ENCODE peak calls at places on chromosomes 3 and 15, in six cellular contexts. M is AG10803; F is activated naive CD4-positive, alpha-beta T cell; S is NT2/D1; W is cardiac muscle cell; V is keratinocyte. C is an unnamed sample.
A peak's percentile ranks its signal among the peaks of the same experiment; 100 is the strongest.

GRCh38 chr3:58308728-58309127 is 2.4 kb downstream of the HTD2 start:
- DNase-seq in M (no peak), F (no peak), S (no peak), W (no peak), V (no peak), C (no peak)

GRCh38 chr3:175146258-175146657 is 287.1 kb downstream of the NAALADL2 start:
- DNase-seq in M (peak; percentile 34), F (no peak), S (no peak), W (no peak), V (no peak), C (no peak)

GRCh38 chr15:55588070-55588817 is at the start of gene PYGO1:
- DNase-seq in M (peak; percentile 63), F (peak; percentile 6), S (peak; percentile 40), W (peak; percentile 83), V (no peak), C (peak; percentile 19)

GRCh38 chr3:177330771-177331170 is 133.5 kb upstream of the TBL1XR1 start:
- DNase-seq in M (peak; percentile 66), F (no peak), S (no peak), W (no peak), V (no peak), C (no peak)

GRCh38 chr3:184345678-184346144 is 8.3 kb downstream of the FAM131A start:
- DNase-seq in M (peak; percentile 72), F (no peak), S (peak; percentile 66), W (peak; percentile 71), V (no peak), C (no peak)

GRCh38 chr3:153165211-153165815 is 3.3 kb downstream of the RAP2B start:
- DNase-seq in M (peak; percentile 26), F (no peak), S (no peak), W (no peak), V (no peak), C (no peak)

GRCh38 chr3:142968319-142968718 is 4.8 kb upstream of the PAQR9 start:
- DNase-seq in M (no peak), F (no peak), S (no peak), W (no peak), V (no peak), C (no peak)

GRCh38 chr15:77528290-77528967 is 104.3 kb downstream of the LINGO1 start:
- DNase-seq in M (no peak), F (no peak), S (no peak), W (no peak), V (no peak), C (no peak)

GRCh38 chr15:63019539-63020109 is 22.9 kb upstream of the TPM1 start:
- DNase-seq in M (peak; percentile 78), F (no peak), S (no peak), W (peak; percentile 77), V (peak; percentile 96), C (no peak)

GRCh38 chr3:50885491-50885890 is 210.8 kb downstream of the DOCK3 start:
- DNase-seq in M (no peak), F (no peak), S (no peak), W (peak; percentile 30), V (no peak), C (no peak)

GRCh38 chr3:24506966-24507775 is 12.5 kb upstream of the THRB start:
- DNase-seq in M (peak; percentile 67), F (no peak), S (no peak), W (no peak), V (no peak), C (no peak)

GRCh38 chr3:14194865-14195264 is 16.2 kb downstream of the LSM3 start:
- DNase-seq in M (no peak), F (no peak), S (no peak), W (no peak), V (no peak), C (no peak)

GRCh38 chr3:66439666-66440344 is 61.0 kb downstream of the LRIG1 start:
- DNase-seq in M (no peak), F (no peak), S (no peak), W (no peak), V (no peak), C (no peak)

GRCh38 chr3:17052348-17052747 is 167.6 kb downstream of the PLCL2 start:
- DNase-seq in M (no peak), F (no peak), S (no peak), W (no peak), V (no peak), C (no peak)

GRCh38 chr3:124202754-124203153 is 210.8 kb upstream of the ROPN1 start:
- DNase-seq in M (peak; percentile 54), F (no peak), S (no peak), W (peak; percentile 20), V (no peak), C (no peak)

GRCh38 chr3:57999423-58000115 is 8.7 kb upstream of the FLNB start:
- DNase-seq in M (no peak), F (no peak), S (no peak), W (no peak), V (no peak), C (no peak)

GRCh38 chr3:115148142-115148790 is 1.2 kb upstream of the ZBTB20 start:
- DNase-seq in M (peak; percentile 29), F (no peak), S (no peak), W (peak; percentile 6), V (no peak), C (no peak)

GRCh38 chr15:75533945-75534344 is 45.2 kb downstream of the PTPN9 start:
- DNase-seq in M (no peak), F (no peak), S (no peak), W (no peak), V (no peak), C (no peak)

GRCh38 chr3:170360916-170361315 is 3.4 kb downstream of the SKIL start:
- DNase-seq in M (no peak), F (no peak), S (no peak), W (no peak), V (no peak), C (no peak)

GRCh38 chr3:39178553-39178952 is 13.8 kb downstream of the XIRP1 start:
- DNase-seq in M (peak; percentile 42), F (no peak), S (no peak), W (no peak), V (no peak), C (no peak)

GRCh38 chr3:126205717-126206655 is 25.6 kb upstream of the ALDH1L1 start:
- DNase-seq in M (peak; percentile 40), F (no peak), S (no peak), W (no peak), V (no peak), C (no peak)

GRCh38 chr3:7112523-7113056 is 251.7 kb downstream of the GRM7 start:
- DNase-seq in M (no peak), F (no peak), S (no peak), W (no peak), V (no peak), C (no peak)

GRCh38 chr3:14278799-14279705 is 100.4 kb downstream of the LSM3 start:
- DNase-seq in M (no peak), F (no peak), S (peak; percentile 46), W (no peak), V (no peak), C (no peak)

GRCh38 chr3:132660745-132661067 is 577 bp downstream of the UBA5 start:
- DNase-seq in M (peak; percentile 15), F (no peak), S (no peak), W (no peak), V (no peak), C (no peak)

GRCh38 chr3:128316456-128316855 is 150.2 kb downstream of the DNAJB8 start:
- DNase-seq in M (peak; percentile 34), F (no peak), S (no peak), W (no peak), V (no peak), C (peak; percentile 75)

GRCh38 chr3:38843898-38844297 is 27.9 kb upstream of the SCN10A start:
- DNase-seq in M (peak; percentile 67), F (no peak), S (no peak), W (peak; percentile 58), V (no peak), C (no peak)

GRCh38 chr3:63654931-63655330 is 2.5 kb downstream of the SNTN start:
- DNase-seq in M (peak; percentile 26), F (no peak), S (no peak), W (no peak), V (no peak), C (no peak)

GRCh38 chr3:18247776-18248310 is 177.3 kb downstream of the SATB1 start:
- DNase-seq in M (no peak), F (no peak), S (no peak), W (no peak), V (no peak), C (no peak)

GRCh38 chr3:115741650-115742049 is 118.3 kb downstream of the GAP43 start:
- DNase-seq in M (no peak), F (no peak), S (no peak), W (no peak), V (no peak), C (no peak)

GRCh38 chr3:191300422-191300821 is 28.8 kb upstream of the CCDC50 start:
- DNase-seq in M (no peak), F (no peak), S (no peak), W (no peak), V (no peak), C (no peak)

GRCh38 chr15:67501836-67502461 is 19.0 kb upstream of the C15orf61 start:
- DNase-seq in M (no peak), F (no peak), S (peak; percentile 8), W (no peak), V (no peak), C (no peak)

GRCh38 chr3:59049671-59050331 is at the start of gene CFAP20DC:
- DNase-seq in M (peak; percentile 90), F (peak; percentile 62), S (peak; percentile 95), W (peak; percentile 89), V (peak; percentile 48), C (peak; percentile 82)

GRCh38 chr3:120441776-120442175 is 9.0 kb downstream of the FSTL1 start:
- DNase-seq in M (no peak), F (no peak), S (no peak), W (no peak), V (no peak), C (no peak)

GRCh38 chr3:115100806-115101205 is 46.3 kb downstream of the ZBTB20 start:
- DNase-seq in M (no peak), F (no peak), S (no peak), W (no peak), V (no peak), C (no peak)

GRCh38 chr15:70473623-70474366 is 289.6 kb downstream of the UACA start:
- DNase-seq in M (peak; percentile 20), F (no peak), S (no peak), W (no peak), V (no peak), C (no peak)

GRCh38 chr15:52121896-52122295 is 9.3 kb upstream of the BCL2L10 start:
- DNase-seq in M (no peak), F (no peak), S (no peak), W (no peak), V (no peak), C (no peak)

GRCh38 chr15:41493205-41493901 is at the start of gene ITPKA:
- DNase-seq in M (peak; percentile 48), F (peak; percentile 66), S (no peak), W (peak; percentile 82), V (peak; percentile 17), C (peak; percentile 68)